ENCODE peak calls at places on chromosome 14, in six cellular contexts. One of them, this sample, is unnamed.

GRCh38 chr14:29652586-29652985 is 275.1 kb downstream of the PRKD1 start:
- DNase-seq in body of pancreas: no peak
- DNase-seq in GM23338: no peak
- DNase-seq in lung: no peak
- DNase-seq in AG04450: no peak
- DNase-seq in RWPE2: no peak
- DNase-seq in this sample: no peak

GRCh38 chr14:31992051-31992450 is 85.1 kb upstream of the ARHGAP5 start:
- DNase-seq in body of pancreas: no peak
- DNase-seq in GM23338: no peak
- DNase-seq in lung: no peak
- DNase-seq in AG04450: no peak
- DNase-seq in RWPE2: peak; percentile 77
- DNase-seq in this sample: peak; percentile 88

GRCh38 chr14:54025661-54026060 is 69.0 kb upstream of the BMP4 start:
- DNase-seq in body of pancreas: no peak
- DNase-seq in GM23338: peak; percentile 32
- DNase-seq in lung: peak; percentile 30
- DNase-seq in AG04450: no peak
- DNase-seq in RWPE2: no peak
- DNase-seq in this sample: peak; percentile 49

GRCh38 chr14:102195446-102195845 is 55.7 kb downstream of the WDR20 start:
- DNase-seq in body of pancreas: no peak
- DNase-seq in GM23338: no peak
- DNase-seq in lung: no peak
- DNase-seq in AG04450: no peak
- DNase-seq in RWPE2: no peak
- DNase-seq in this sample: no peak

GRCh38 chr14:55124774-55125372 is 4.2 kb upstream of the LGALS3 start:
- DNase-seq in body of pancreas: no peak
- DNase-seq in GM23338: no peak
- DNase-seq in lung: no peak
- DNase-seq in AG04450: no peak
- DNase-seq in RWPE2: no peak
- DNase-seq in this sample: no peak

GRCh38 chr14:36827861-36828260 is 166.2 kb downstream of the PAX9 start:
- DNase-seq in body of pancreas: no peak
- DNase-seq in GM23338: no peak
- DNase-seq in lung: no peak
- DNase-seq in AG04450: no peak
- DNase-seq in RWPE2: no peak
- DNase-seq in this sample: no peak

GRCh38 chr14:101589486-101590015 is 28.3 kb downstream of the DIO3 start:
- DNase-seq in body of pancreas: no peak
- DNase-seq in GM23338: no peak
- DNase-seq in lung: no peak
- DNase-seq in AG04450: no peak
- DNase-seq in RWPE2: no peak
- DNase-seq in this sample: no peak

GRCh38 chr14:94332587-94332986 is 9.5 kb upstream of the SERPINA6 start:
- DNase-seq in body of pancreas: no peak
- DNase-seq in GM23338: no peak
- DNase-seq in lung: no peak
- DNase-seq in AG04450: no peak
- DNase-seq in RWPE2: no peak
- DNase-seq in this sample: no peak

GRCh38 chr14:35158951-35159653 is 36.8 kb downstream of the PRORP start:
- DNase-seq in body of pancreas: no peak
- DNase-seq in GM23338: no peak
- DNase-seq in lung: no peak
- DNase-seq in AG04450: no peak
- DNase-seq in RWPE2: no peak
- DNase-seq in this sample: no peak

GRCh38 chr14:55381040-55381439 is 30.6 kb downstream of the ATG14 start:
- DNase-seq in body of pancreas: no peak
- DNase-seq in GM23338: no peak
- DNase-seq in lung: no peak
- DNase-seq in AG04450: no peak
- DNase-seq in RWPE2: no peak
- DNase-seq in this sample: no peak

GRCh38 chr14:96053236-96053599 is 14.1 kb downstream of the C14orf132 start:
- DNase-seq in body of pancreas: no peak
- DNase-seq in GM23338: no peak
- DNase-seq in lung: no peak
- DNase-seq in AG04450: no peak
- DNase-seq in RWPE2: no peak
- DNase-seq in this sample: no peak

GRCh38 chr14:85531141-85531593 is 1.2 kb downstream of the FLRT2 start:
- DNase-seq in body of pancreas: peak; percentile 72
- DNase-seq in GM23338: peak; percentile 81
- DNase-seq in lung: no peak
- DNase-seq in AG04450: no peak
- DNase-seq in RWPE2: peak; percentile 77
- DNase-seq in this sample: peak; percentile 19

GRCh38 chr14:91376547-91377477 is 40.8 kb downstream of the CCDC88C start:
- DNase-seq in body of pancreas: no peak
- DNase-seq in GM23338: no peak
- DNase-seq in lung: no peak
- DNase-seq in AG04450: no peak
- DNase-seq in RWPE2: no peak
- DNase-seq in this sample: no peak

GRCh38 chr14:91510171-91511013 is at the start of gene PPP4R3A:
- DNase-seq in body of pancreas: peak; percentile 95
- DNase-seq in GM23338: peak; percentile 94
- DNase-seq in lung: peak; percentile 94
- DNase-seq in AG04450: peak; percentile 96
- DNase-seq in RWPE2: peak; percentile 97
- DNase-seq in this sample: peak; percentile 97

GRCh38 chr14:55451398-55451797 is 11.0 kb upstream of the TBPL2 start:
- DNase-seq in body of pancreas: no peak
- DNase-seq in GM23338: no peak
- DNase-seq in lung: no peak
- DNase-seq in AG04450: no peak
- DNase-seq in RWPE2: no peak
- DNase-seq in this sample: no peak

GRCh38 chr14:100440758-100441203 is 117.6 kb downstream of the SLC25A47 start:
- DNase-seq in body of pancreas: no peak
- DNase-seq in GM23338: no peak
- DNase-seq in lung: no peak
- DNase-seq in AG04450: no peak
- DNase-seq in RWPE2: no peak
- DNase-seq in this sample: no peak
- H3K27ac ChIP-seq in body of pancreas: no peak overlapping the region
- H3K27ac ChIP-seq in GM23338: no peak overlapping the region
- H3K27ac ChIP-seq in lung: no peak overlapping the region
- H3K27ac ChIP-seq in AG04450: no peak overlapping the region
- H3K27ac ChIP-seq in RWPE2: peak overlapping the region; percentile 93
- H3K27ac ChIP-seq in this sample: peak overlapping the region; percentile 91

GRCh38 chr14:105011312-105011990 is 9.4 kb downstream of the CDCA4 start:
- DNase-seq in body of pancreas: no peak
- DNase-seq in GM23338: no peak
- DNase-seq in lung: no peak
- DNase-seq in AG04450: no peak
- DNase-seq in RWPE2: no peak
- DNase-seq in this sample: no peak

GRCh38 chr14:105014032-105014431 is 6.9 kb downstream of the CDCA4 start:
- DNase-seq in body of pancreas: no peak
- DNase-seq in GM23338: no peak
- DNase-seq in lung: no peak
- DNase-seq in AG04450: no peak
- DNase-seq in RWPE2: no peak
- DNase-seq in this sample: no peak

GRCh38 chr14:105010891-105011291 is 10.0 kb downstream of the CDCA4 start:
- DNase-seq in body of pancreas: no peak
- DNase-seq in GM23338: no peak
- DNase-seq in lung: no peak
- DNase-seq in AG04450: no peak
- DNase-seq in RWPE2: no peak
- DNase-seq in this sample: no peak

GRCh38 chr14:105013150-105013787 is 7.6 kb downstream of the CDCA4 start:
- DNase-seq in body of pancreas: peak; percentile 35
- DNase-seq in GM23338: no peak
- DNase-seq in lung: no peak
- DNase-seq in AG04450: no peak
- DNase-seq in RWPE2: no peak
- DNase-seq in this sample: no peak

DNA sequence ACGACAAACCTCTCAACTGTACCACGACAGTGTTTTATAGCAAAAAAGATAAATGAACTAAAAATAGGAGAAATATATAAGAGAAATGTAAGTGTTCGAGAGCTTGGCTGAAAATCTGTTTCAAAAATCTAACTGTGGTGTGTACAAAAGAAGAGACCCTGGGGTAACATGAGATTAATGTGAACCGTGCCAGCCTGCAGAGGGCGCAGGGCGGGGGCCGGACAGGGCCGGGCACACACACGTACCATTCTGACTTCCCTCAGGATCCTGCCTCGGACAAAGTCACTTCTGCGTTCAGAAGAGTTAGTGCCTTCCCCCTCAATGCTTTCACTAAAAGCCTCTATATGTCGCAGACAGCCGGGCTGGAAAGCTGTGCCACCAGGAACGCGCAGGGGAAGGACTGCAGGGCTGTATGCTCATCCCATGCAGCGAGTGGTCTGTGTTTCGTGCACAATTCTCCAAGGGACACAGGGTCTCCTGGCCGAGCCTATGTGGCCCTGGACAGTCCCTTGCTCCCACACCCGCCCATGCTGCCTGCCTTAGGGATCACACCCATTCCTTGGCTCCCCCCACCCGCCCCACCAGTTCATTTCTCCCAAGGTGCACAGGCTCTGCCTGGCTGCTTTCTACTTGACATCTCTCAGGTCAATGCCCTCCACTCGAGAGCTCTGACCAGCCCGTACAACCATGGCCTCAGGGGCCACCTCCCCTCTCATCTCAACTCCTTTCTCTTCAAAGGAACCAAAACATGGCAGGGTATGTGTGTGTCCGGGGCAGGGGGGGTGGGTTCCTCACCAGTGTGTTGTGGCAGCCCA is 8.5 kb downstream of the CDCA4 start:
- DNase-seq in body of pancreas: peak; percentile 30
- DNase-seq in GM23338: no peak
- DNase-seq in lung: no peak
- DNase-seq in AG04450: no peak
- DNase-seq in RWPE2: no peak
- DNase-seq in this sample: no peak
- TF ChIP-seq CTCF in body of pancreas: peak; percentile 30
- TF ChIP-seq CTCF in GM23338: peak; percentile 29
- TF ChIP-seq CTCF in lung: no peak
- TF ChIP-seq CTCF in AG04450: peak; percentile 20
- TF ChIP-seq CTCF in RWPE2: peak; percentile 79
- TF ChIP-seq CTCF in this sample: peak; percentile 47

GRCh38 chr14:68735836-68736235 is 57.0 kb downstream of the ZFP36L1 start:
- DNase-seq in body of pancreas: no peak
- DNase-seq in GM23338: no peak
- DNase-seq in lung: no peak
- DNase-seq in AG04450: no peak
- DNase-seq in RWPE2: no peak
- DNase-seq in this sample: no peak
- H3K27ac ChIP-seq in body of pancreas: no peak overlapping the region
- H3K27ac ChIP-seq in GM23338: no peak overlapping the region
- H3K27ac ChIP-seq in lung: peak overlapping the region; percentile 38
- H3K27ac ChIP-seq in AG04450: no peak overlapping the region
- H3K27ac ChIP-seq in RWPE2: no peak overlapping the region
- H3K27ac ChIP-seq in this sample: no peak overlapping the region

GRCh38 chr14:79627058-79627457 is 584.2 kb downstream of the DIO2 start:
- DNase-seq in body of pancreas: no peak
- DNase-seq in GM23338: no peak
- DNase-seq in lung: no peak
- DNase-seq in AG04450: no peak
- DNase-seq in RWPE2: no peak
- DNase-seq in this sample: no peak

GRCh38 chr14:79629891-79630560 is 581.3 kb downstream of the DIO2 start:
- DNase-seq in body of pancreas: no peak
- DNase-seq in GM23338: no peak
- DNase-seq in lung: no peak
- DNase-seq in AG04450: no peak
- DNase-seq in RWPE2: no peak
- DNase-seq in this sample: no peak

GRCh38 chr14:79629372-79629771 is 581.9 kb downstream of the DIO2 start:
- DNase-seq in body of pancreas: no peak
- DNase-seq in GM23338: no peak
- DNase-seq in lung: no peak
- DNase-seq in AG04450: no peak
- DNase-seq in RWPE2: no peak
- DNase-seq in this sample: no peak

GRCh38 chr14:79631276-79631675 is 580.0 kb downstream of the DIO2 start:
- DNase-seq in body of pancreas: no peak
- DNase-seq in GM23338: peak; percentile 51
- DNase-seq in lung: no peak
- DNase-seq in AG04450: no peak
- DNase-seq in RWPE2: peak; percentile 52
- DNase-seq in this sample: no peak

GRCh38 chr14:79630561-79630960 is 580.7 kb downstream of the DIO2 start:
- DNase-seq in body of pancreas: no peak
- DNase-seq in GM23338: no peak
- DNase-seq in lung: no peak
- DNase-seq in AG04450: no peak
- DNase-seq in RWPE2: no peak
- DNase-seq in this sample: no peak
- TF ChIP-seq CTCF in body of pancreas: no peak
- TF ChIP-seq CTCF in GM23338: no peak
- TF ChIP-seq CTCF in lung: no peak
- TF ChIP-seq CTCF in AG04450: no peak
- TF ChIP-seq CTCF in RWPE2: no peak
- TF ChIP-seq CTCF in this sample: no peak

GRCh38 chr14:40354754-40355153 is 922.5 kb upstream of the FBXO33 start:
- DNase-seq in body of pancreas: no peak
- DNase-seq in GM23338: no peak
- DNase-seq in lung: no peak
- DNase-seq in AG04450: no peak
- DNase-seq in RWPE2: no peak
- DNase-seq in this sample: no peak
- H3K27ac ChIP-seq in body of pancreas: no peak overlapping the region
- H3K27ac ChIP-seq in GM23338: no peak overlapping the region
- H3K27ac ChIP-seq in lung: no peak overlapping the region
- H3K27ac ChIP-seq in AG04450: no peak overlapping the region
- H3K27ac ChIP-seq in RWPE2: no peak overlapping the region
- H3K27ac ChIP-seq in this sample: no peak overlapping the region

DNA sequence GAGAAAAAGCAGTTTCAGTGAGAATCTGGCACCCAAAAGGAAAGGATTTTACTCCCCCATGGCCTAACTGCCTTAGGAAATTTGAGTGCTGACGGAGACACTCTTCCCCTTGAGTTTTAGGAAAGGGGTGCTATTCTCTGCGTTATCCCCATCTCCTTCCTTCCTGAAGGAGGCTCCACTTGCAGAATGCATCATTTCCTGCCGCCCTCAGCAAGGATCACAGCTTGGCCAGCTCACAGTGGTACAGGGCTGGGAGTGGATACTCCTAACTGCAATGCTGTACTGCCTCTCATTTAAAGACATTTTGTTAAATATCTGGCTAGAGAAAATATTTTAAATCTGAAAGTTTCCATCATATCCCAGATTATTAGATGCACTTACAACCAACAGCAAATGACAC is 33.0 kb downstream of the RDH12 start:
- DNase-seq in body of pancreas: no peak
- DNase-seq in GM23338: peak; percentile 63
- DNase-seq in lung: no peak
- DNase-seq in AG04450: no peak
- DNase-seq in RWPE2: no peak
- DNase-seq in this sample: no peak
- TF ChIP-seq CTCF in body of pancreas: no peak
- TF ChIP-seq CTCF in GM23338: peak; percentile 58
- TF ChIP-seq CTCF in lung: no peak
- TF ChIP-seq CTCF in AG04450: peak; percentile 31
- TF ChIP-seq CTCF in RWPE2: no peak
- TF ChIP-seq CTCF in this sample: no peak

GRCh38 chr14:52327374-52328226 is 13.5 kb downstream of the PTGER2 start:
- DNase-seq in body of pancreas: no peak
- DNase-seq in GM23338: no peak
- DNase-seq in lung: no peak
- DNase-seq in AG04450: no peak
- DNase-seq in RWPE2: no peak
- DNase-seq in this sample: no peak
- H3K27ac ChIP-seq in body of pancreas: no peak overlapping the region
- H3K27ac ChIP-seq in GM23338: no peak overlapping the region
- H3K27ac ChIP-seq in lung: no peak overlapping the region
- H3K27ac ChIP-seq in AG04450: peak overlapping the region; percentile 43
- H3K27ac ChIP-seq in RWPE2: peak overlapping the region; percentile 44
- H3K27ac ChIP-seq in this sample: no peak overlapping the region

This sample was measured in RWPE1.